ENCODE peak calls at places on chromosomes 11 and 22, in four cellular contexts. One of them, this sample, is unnamed.

GRCh38 chr22:42670921-42671709 is 21.9 kb upstream of the CYB5R3 start:
- DNase-seq in fibroblast of mammary gland: no peak
- DNase-seq in esophagus squamous epithelium: no peak
- DNase-seq in endodermal cell: no peak
- DNase-seq in this sample: no peak

GRCh38 chr11:105265859-105266258 is 126.3 kb upstream of the CARD18 start:
- DNase-seq in fibroblast of mammary gland: peak
- DNase-seq in esophagus squamous epithelium: no peak
- DNase-seq in endodermal cell: no peak
- DNase-seq in this sample: no peak

GRCh38 chr11:42770444-42771065 is 541.2 kb upstream of the API5 start:
- DNase-seq in fibroblast of mammary gland: peak
- DNase-seq in esophagus squamous epithelium: no peak
- DNase-seq in endodermal cell: peak
- DNase-seq in this sample: peak

GRCh38 chr11:57386178-57386945 is 4.1 kb downstream of the PRG2 start:
- DNase-seq in fibroblast of mammary gland: no peak
- DNase-seq in esophagus squamous epithelium: no peak
- DNase-seq in endodermal cell: no peak
- DNase-seq in this sample: no peak

GRCh38 chr11:8266246-8267241 is 2.9 kb upstream of the LMO1 start:
- DNase-seq in fibroblast of mammary gland: no peak
- DNase-seq in esophagus squamous epithelium: no peak
- DNase-seq in endodermal cell: peak
- DNase-seq in this sample: no peak

GRCh38 chr11:61028135-61028729 is 56.8 kb downstream of the CD6 start:
- DNase-seq in fibroblast of mammary gland: no peak
- DNase-seq in esophagus squamous epithelium: no peak
- DNase-seq in endodermal cell: no peak
- DNase-seq in this sample: no peak

GRCh38 chr11:76244311-76245061 is 38.2 kb upstream of the WNT11 start:
- DNase-seq in fibroblast of mammary gland: no peak
- DNase-seq in esophagus squamous epithelium: no peak
- DNase-seq in endodermal cell: no peak
- DNase-seq in this sample: no peak

GRCh38 chr22:22038178-22038880 is 55.7 kb upstream of the TOP3B start:
- DNase-seq in fibroblast of mammary gland: no peak
- DNase-seq in esophagus squamous epithelium: no peak
- DNase-seq in endodermal cell: no peak
- DNase-seq in this sample: no peak

GRCh38 chr11:124204008-124204407 is 20.9 kb downstream of the OR10D3 start:
- DNase-seq in fibroblast of mammary gland: no peak
- DNase-seq in esophagus squamous epithelium: no peak
- DNase-seq in endodermal cell: no peak
- DNase-seq in this sample: no peak

GRCh38 chr11:115155978-115156377 is 348.2 kb downstream of the CADM1 start:
- DNase-seq in fibroblast of mammary gland: no peak
- DNase-seq in esophagus squamous epithelium: no peak
- DNase-seq in endodermal cell: no peak
- DNase-seq in this sample: no peak

GRCh38 chr22:49983148-49984042 is 22.8 kb downstream of the PIM3 start:
- DNase-seq in fibroblast of mammary gland: no peak
- DNase-seq in esophagus squamous epithelium: no peak
- DNase-seq in endodermal cell: peak
- DNase-seq in this sample: peak

GRCh38 chr11:6812391-6813005 is 13.0 kb upstream of the OR6A2 start:
- DNase-seq in fibroblast of mammary gland: peak
- DNase-seq in esophagus squamous epithelium: no peak
- DNase-seq in endodermal cell: peak
- DNase-seq in this sample: peak

GRCh38 chr11:64810891-64811272 is 531 bp upstream of the MEN1 start:
- DNase-seq in fibroblast of mammary gland: no peak
- DNase-seq in esophagus squamous epithelium: no peak
- DNase-seq in endodermal cell: no peak
- DNase-seq in this sample: no peak

GRCh38 chr11:68450711-68451110 is 9.8 kb upstream of the PPP6R3 start:
- DNase-seq in fibroblast of mammary gland: no peak
- DNase-seq in esophagus squamous epithelium: no peak
- DNase-seq in endodermal cell: no peak
- DNase-seq in this sample: no peak

GRCh38 chr22:38882480-38882879 is 10.5 kb upstream of the CBX6 start:
- DNase-seq in fibroblast of mammary gland: peak
- DNase-seq in esophagus squamous epithelium: no peak
- DNase-seq in endodermal cell: no peak
- DNase-seq in this sample: no peak

GRCh38 chr11:9002920-9003572 is 755 bp downstream of the NRIP3 start:
- DNase-seq in fibroblast of mammary gland: no peak
- DNase-seq in esophagus squamous epithelium: no peak
- DNase-seq in endodermal cell: no peak
- DNase-seq in this sample: peak

GRCh38 chr11:33842236-33842915 is 49.5 kb downstream of the LMO2 start:
- DNase-seq in fibroblast of mammary gland: no peak
- DNase-seq in esophagus squamous epithelium: no peak
- DNase-seq in endodermal cell: no peak
- DNase-seq in this sample: no peak

GRCh38 chr11:105723269-105723668 is 113.4 kb downstream of the GRIA4 start:
- DNase-seq in fibroblast of mammary gland: no peak
- DNase-seq in esophagus squamous epithelium: no peak
- DNase-seq in endodermal cell: no peak
- DNase-seq in this sample: no peak

GRCh38 chr11:22920939-22921565 is 60.8 kb upstream of the CCDC179 start:
- DNase-seq in fibroblast of mammary gland: peak
- DNase-seq in esophagus squamous epithelium: no peak
- DNase-seq in endodermal cell: peak
- DNase-seq in this sample: peak

GRCh38 chr11:118142809-118143208 is 9.8 kb downstream of the SCN4B start:
- DNase-seq in fibroblast of mammary gland: no peak
- DNase-seq in esophagus squamous epithelium: no peak
- DNase-seq in endodermal cell: peak
- DNase-seq in this sample: no peak

GRCh38 chr11:16685914-16686313 is 52.5 kb upstream of the C11orf58 start:
- DNase-seq in fibroblast of mammary gland: no peak
- DNase-seq in esophagus squamous epithelium: no peak
- DNase-seq in endodermal cell: peak
- DNase-seq in this sample: no peak

GRCh38 chr22:43506487-43506886 is 94.7 kb downstream of the MPPED1 start:
- DNase-seq in fibroblast of mammary gland: no peak
- DNase-seq in esophagus squamous epithelium: no peak
- DNase-seq in endodermal cell: peak
- DNase-seq in this sample: no peak

GRCh38 chr22:19878461-19879247 is 24.0 kb upstream of the GNB1L start:
- DNase-seq in fibroblast of mammary gland: peak
- DNase-seq in esophagus squamous epithelium: no peak
- DNase-seq in endodermal cell: peak
- DNase-seq in this sample: no peak

GRCh38 chr11:25755918-25756584 is 575.9 kb upstream of the ANO3 start:
- DNase-seq in fibroblast of mammary gland: no peak
- DNase-seq in esophagus squamous epithelium: no peak
- DNase-seq in endodermal cell: no peak
- DNase-seq in this sample: no peak

GRCh38 chr22:19096555-19096954 is 25.7 kb downstream of the DGCR2 start:
- DNase-seq in fibroblast of mammary gland: no peak
- DNase-seq in esophagus squamous epithelium: no peak
- DNase-seq in endodermal cell: no peak
- DNase-seq in this sample: no peak

GRCh38 chr11:119486691-119487259 is 63.8 kb upstream of the THY1 start:
- DNase-seq in fibroblast of mammary gland: no peak
- DNase-seq in esophagus squamous epithelium: no peak
- DNase-seq in endodermal cell: peak
- DNase-seq in this sample: no peak

GRCh38 chr11:62923634-62924411 is 2.7 kb upstream of the CHRM1 start:
- DNase-seq in fibroblast of mammary gland: no peak
- DNase-seq in esophagus squamous epithelium: no peak
- DNase-seq in endodermal cell: peak
- DNase-seq in this sample: peak

GRCh38 chr11:47099213-47099917 is 77.3 kb downstream of the ARFGAP2 start:
- DNase-seq in fibroblast of mammary gland: peak
- DNase-seq in esophagus squamous epithelium: no peak
- DNase-seq in endodermal cell: no peak
- DNase-seq in this sample: no peak

GRCh38 chr22:21038405-21038804 is 6.0 kb upstream of the SLC7A4 start:
- DNase-seq in fibroblast of mammary gland: peak
- DNase-seq in esophagus squamous epithelium: no peak
- DNase-seq in endodermal cell: no peak
- DNase-seq in this sample: no peak

GRCh38 chr11:115682901-115683300 is 178.7 kb upstream of the CADM1 start:
- DNase-seq in fibroblast of mammary gland: no peak
- DNase-seq in esophagus squamous epithelium: no peak
- DNase-seq in endodermal cell: no peak
- DNase-seq in this sample: no peak

GRCh38 chr11:15649371-15650104 is 534.8 kb downstream of the INSC start:
- DNase-seq in fibroblast of mammary gland: no peak
- DNase-seq in esophagus squamous epithelium: no peak
- DNase-seq in endodermal cell: no peak
- DNase-seq in this sample: no peak

GRCh38 chr11:93921695-93922468 is 71.5 kb upstream of the VSTM5 start:
- DNase-seq in fibroblast of mammary gland: peak
- DNase-seq in esophagus squamous epithelium: peak
- DNase-seq in endodermal cell: peak
- DNase-seq in this sample: peak

GRCh38 chr11:45097721-45098493 is 48.5 kb upstream of the PRDM11 start:
- DNase-seq in fibroblast of mammary gland: peak
- DNase-seq in esophagus squamous epithelium: no peak
- DNase-seq in endodermal cell: peak
- DNase-seq in this sample: no peak
- TF ChIP-seq CTCF in fibroblast of mammary gland: no peak
- TF ChIP-seq CTCF in esophagus squamous epithelium: peak
- TF ChIP-seq CTCF in endodermal cell: no peak
- TF ChIP-seq CTCF in this sample: no peak

GRCh38 chr22:23862103-23862502 is 4.4 kb downstream of the SLC2A11 start:
- DNase-seq in fibroblast of mammary gland: peak
- DNase-seq in esophagus squamous epithelium: no peak
- DNase-seq in endodermal cell: peak
- DNase-seq in this sample: peak
- TF ChIP-seq CTCF in fibroblast of mammary gland: peak
- TF ChIP-seq CTCF in esophagus squamous epithelium: peak
- TF ChIP-seq CTCF in endodermal cell: peak
- TF ChIP-seq CTCF in this sample: peak

GRCh38 chr11:128547946-128548654 is 39.3 kb downstream of the ETS1 start:
- DNase-seq in fibroblast of mammary gland: no peak
- DNase-seq in esophagus squamous epithelium: no peak
- DNase-seq in endodermal cell: no peak
- DNase-seq in this sample: no peak

GRCh38 chr11:128550261-128550821 is 37.0 kb downstream of the ETS1 start:
- DNase-seq in fibroblast of mammary gland: no peak
- DNase-seq in esophagus squamous epithelium: no peak
- DNase-seq in endodermal cell: no peak
- DNase-seq in this sample: no peak

GRCh38 chr11:128549256-128549944 is 38.0 kb downstream of the ETS1 start:
- DNase-seq in fibroblast of mammary gland: peak
- DNase-seq in esophagus squamous epithelium: no peak
- DNase-seq in endodermal cell: peak
- DNase-seq in this sample: no peak

GRCh38 chr11:128550967-128551522 is 36.3 kb downstream of the ETS1 start:
- DNase-seq in fibroblast of mammary gland: no peak
- DNase-seq in esophagus squamous epithelium: no peak
- DNase-seq in endodermal cell: no peak
- DNase-seq in this sample: no peak

DNA sequence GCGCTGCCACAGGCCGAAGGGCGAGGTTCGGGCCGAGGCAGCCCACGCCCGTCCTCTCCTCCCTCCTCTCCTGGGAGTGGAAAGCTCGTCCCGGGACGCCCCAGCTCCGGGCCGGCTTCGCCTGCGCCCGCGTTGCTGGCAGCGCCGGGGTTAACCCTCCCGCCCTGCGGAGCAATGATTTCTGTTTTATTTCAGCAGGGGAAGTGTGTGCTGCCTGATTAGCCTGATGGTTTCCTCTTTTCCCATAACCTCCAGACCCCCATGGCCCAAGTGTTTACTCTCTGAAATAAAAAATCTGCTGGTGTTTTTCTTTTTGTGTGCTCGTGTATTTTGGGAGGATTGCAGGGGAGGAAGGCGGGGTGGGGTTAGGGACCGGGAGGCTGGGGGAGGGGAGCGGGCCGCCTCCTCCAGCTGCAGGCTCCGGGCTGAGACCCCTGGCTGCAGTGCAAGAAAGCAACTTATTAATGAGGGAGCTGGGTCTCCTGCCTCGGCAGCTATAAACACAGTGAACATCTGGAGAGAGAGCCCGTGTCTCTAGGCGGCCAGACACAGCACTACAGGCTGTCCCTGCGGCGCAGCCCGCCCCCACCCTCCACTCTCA is 38.6 kb downstream of the ETS1 start:
- DNase-seq in fibroblast of mammary gland: peak
- DNase-seq in esophagus squamous epithelium: no peak
- DNase-seq in endodermal cell: peak
- DNase-seq in this sample: peak
- TF ChIP-seq CTCF in fibroblast of mammary gland: no peak
- TF ChIP-seq CTCF in esophagus squamous epithelium: no peak
- TF ChIP-seq CTCF in endodermal cell: peak
- TF ChIP-seq CTCF in this sample: no peak

DNA sequence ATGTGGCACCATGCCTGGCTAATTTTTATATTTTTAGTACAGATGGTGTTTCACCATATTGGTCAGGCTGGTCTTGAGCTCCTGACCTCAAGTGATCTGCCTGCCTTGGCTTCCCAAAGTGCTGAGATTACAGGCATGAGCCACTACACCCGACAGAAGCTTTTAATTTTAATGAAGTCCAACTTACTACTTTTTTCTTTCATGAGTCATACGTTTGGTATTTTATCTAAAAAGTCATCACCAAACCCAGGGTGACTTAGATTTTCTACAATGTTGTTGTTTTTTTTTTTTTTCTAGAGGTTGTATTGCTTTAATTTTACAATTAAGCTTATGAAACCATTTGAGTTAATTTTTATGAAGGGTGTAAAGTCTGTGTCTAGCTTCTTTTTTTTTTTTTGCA is 34.9 kb downstream of the JRKL start:
- DNase-seq in fibroblast of mammary gland: peak
- DNase-seq in esophagus squamous epithelium: no peak
- DNase-seq in endodermal cell: no peak
- DNase-seq in this sample: no peak
- TF ChIP-seq CTCF in fibroblast of mammary gland: no peak
- TF ChIP-seq CTCF in esophagus squamous epithelium: no peak
- TF ChIP-seq CTCF in endodermal cell: no peak
- TF ChIP-seq CTCF in this sample: no peak

GRCh38 chr11:13183094-13183825 is 94.3 kb upstream of the BMAL1 start:
- DNase-seq in fibroblast of mammary gland: peak
- DNase-seq in esophagus squamous epithelium: no peak
- DNase-seq in endodermal cell: no peak
- DNase-seq in this sample: peak
- TF ChIP-seq CTCF in fibroblast of mammary gland: peak
- TF ChIP-seq CTCF in esophagus squamous epithelium: peak
- TF ChIP-seq CTCF in endodermal cell: peak
- TF ChIP-seq CTCF in this sample: no peak

DNA sequence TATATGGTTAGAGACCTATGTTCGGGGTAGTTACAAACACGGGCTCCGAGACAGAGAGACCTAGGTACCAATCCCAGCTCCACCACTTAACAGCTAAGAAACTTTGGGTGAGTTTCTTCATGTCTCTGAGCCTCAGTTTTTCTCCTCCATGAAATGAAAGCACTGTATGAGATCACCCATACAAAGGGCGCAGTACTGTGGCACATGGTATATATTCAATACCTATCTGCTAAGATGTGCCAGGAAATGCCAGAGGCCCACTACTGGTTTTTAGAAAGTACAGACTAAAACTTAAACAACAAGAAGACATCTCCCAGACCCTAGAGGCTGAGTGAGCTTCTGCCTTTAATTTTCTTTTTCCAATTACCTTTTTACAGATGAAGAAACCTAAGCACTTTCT is 69.5 kb downstream of the SLC1A2 start:
- DNase-seq in fibroblast of mammary gland: no peak
- DNase-seq in esophagus squamous epithelium: no peak
- DNase-seq in endodermal cell: no peak
- DNase-seq in this sample: no peak
- TF ChIP-seq CTCF in fibroblast of mammary gland: no peak
- TF ChIP-seq CTCF in esophagus squamous epithelium: no peak
- TF ChIP-seq CTCF in endodermal cell: no peak
- TF ChIP-seq CTCF in this sample: no peak